ENCODE peak calls at places on chromosome 4, in five cellular contexts. P is transverse colon, R is colonic mucosa, X is heart left ventricle, K is OCI-LY7. N is an unnamed sample.

GRCh38 chr4:73764513-73764912 is 24.1 kb downstream of the CXCL8 start:
- DNase-seq in P (no peak), R (no peak), X (no peak), K (no peak), N (no peak)

GRCh38 chr4:89196056-89196674 is 84.8 kb downstream of the TIGD2 start:
- DNase-seq in P (no peak), R (no peak), X (no peak), K (no peak), N (no peak)

GRCh38 chr4:10703146-10703545 is 18.6 kb upstream of the CLNK start:
- DNase-seq in P (no peak), R (no peak), X (no peak), K (no peak), N (no peak)

GRCh38 chr4:180380733-180381132 is 1862.5 kb upstream of the TENM3 start:
- DNase-seq in P (no peak), R (no peak), X (no peak), K (no peak), N (no peak)

GRCh38 chr4:78057135-78057599 is at the start of gene FRAS1:
- DNase-seq in P (peak; percentile 18), R (peak; percentile 47), X (no peak), K (peak; percentile 72), N (peak; percentile 82)

GRCh38 chr4:53040459-53040815 is 178.3 kb downstream of the RASL11B start:
- DNase-seq in P (no peak), R (no peak), X (no peak), K (no peak), N (no peak)

GRCh38 chr4:48813984-48814383 is 16.9 kb upstream of the OCIAD1 start:
- DNase-seq in P (no peak), R (no peak), X (no peak), K (peak; percentile 96), N (no peak)

GRCh38 chr4:56981795-56982201 is 3.1 kb downstream of the POLR2B start:
- DNase-seq in P (no peak), R (no peak), X (no peak), K (no peak), N (no peak)

GRCh38 chr4:73600917-73601316 is 19.3 kb downstream of the RASSF6 start:
- DNase-seq in P (no peak), R (no peak), X (no peak), K (no peak), N (no peak)

GRCh38 chr4:86857341-86858052 is 8.3 kb upstream of the SLC10A6 start:
- DNase-seq in P (no peak), R (no peak), X (no peak), K (no peak), N (no peak)

GRCh38 chr4:144174401-144175067 is 34.0 kb upstream of the GYPA start:
- DNase-seq in P (no peak), R (no peak), X (no peak), K (peak; percentile 54), N (peak; percentile 10)

GRCh38 chr4:26178874-26179273 is 141.9 kb upstream of the RBPJ start:
- DNase-seq in P (peak; percentile 28), R (no peak), X (no peak), K (no peak), N (no peak)

GRCh38 chr4:129092636-129093172 is 635 bp downstream of the SCLT1 start:
- DNase-seq in P (no peak), R (no peak), X (no peak), K (no peak), N (no peak)

GRCh38 chr4:107379054-107379869 is 340.8 kb downstream of the PAPSS1 start:
- DNase-seq in P (no peak), R (no peak), X (no peak), K (no peak), N (no peak)

GRCh38 chr4:22498866-22499265 is 17.0 kb downstream of the ADGRA3 start:
- DNase-seq in P (no peak), R (no peak), X (no peak), K (no peak), N (no peak)

GRCh38 chr4:149176019-149176418 is 639.6 kb downstream of the IQCM start:
- DNase-seq in P (peak; percentile 10), R (peak; percentile 51), X (no peak), K (peak; percentile 7), N (no peak)

GRCh38 chr4:146450524-146450923 is 71.2 kb downstream of the SLC10A7 start:
- DNase-seq in P (no peak), R (no peak), X (no peak), K (no peak), N (no peak)

GRCh38 chr4:184896868-184897715 is 71.3 kb upstream of the ACSL1 start:
- DNase-seq in P (peak; percentile 13), R (no peak), X (no peak), K (no peak), N (no peak)
- H3K4me3 ChIP-seq in P (no peak overlapping the region), R (no peak overlapping the region), X (no peak overlapping the region), K (no peak overlapping the region), N (no peak overlapping the region)

DNA sequence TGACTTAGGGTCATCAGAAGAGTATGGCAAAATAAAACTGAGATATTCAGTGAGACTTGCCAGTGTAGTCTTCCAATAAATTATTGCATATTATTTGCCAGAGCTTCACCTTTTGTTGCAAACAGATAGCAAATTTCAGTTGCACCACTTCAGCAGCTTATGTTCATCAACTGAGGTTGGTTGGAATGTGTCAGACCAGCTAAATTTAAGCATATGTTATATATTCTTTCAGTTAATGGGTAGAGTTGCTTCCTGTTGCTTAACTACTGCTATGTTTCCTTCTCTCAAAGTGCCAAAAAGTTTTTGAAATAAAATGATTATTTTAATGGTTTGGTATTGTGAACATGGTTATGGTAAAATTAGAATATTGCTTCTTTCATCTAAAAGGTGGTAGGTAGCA is 61.5 kb downstream of the GALNT7 start:
- DNase-seq in P (no peak), R (no peak), X (no peak), K (no peak), N (no peak)
- H3K4me1 ChIP-seq in P (peaks cover 20% of the 10 kb centered on the region), R (no peaks in the 10 kb centered on the region), X (no peaks in the 10 kb centered on the region), K (no peaks in the 10 kb centered on the region), N (no peaks in the 10 kb centered on the region)

GRCh38 chr4:117447925-117448324 is 362.5 kb upstream of the TRAM1L1 start:
- DNase-seq in P (no peak), R (peak; percentile 24), X (no peak), K (peak; percentile 31), N (peak; percentile 37)
- TF ChIP-seq CTCF in P (peak; percentile 7), R (peak; percentile 18), X (no peak), K (peak; percentile 78), N (peak; percentile 51)

GRCh38 chr4:15402146-15402545 is 25.7 kb upstream of the C1QTNF7 start:
- DNase-seq in P (no peak), R (no peak), X (no peak), K (no peak), N (no peak)
- H3K4me3 ChIP-seq in P (no peak overlapping the region), R (no peak overlapping the region), X (no peak overlapping the region), K (no peak overlapping the region), N (no peak overlapping the region)